ENCODE peak calls at places on chromosomes 3 and 15, in four cellular contexts. E, M, V and A are unnamed samples.
A peak's percentile ranks its signal among the peaks of the same experiment; 100 is the strongest.

GRCh38 chr15:85788796-85789495 is 5.8 kb downstream of the KLHL25 start:
- DNase-seq in E (peak; percentile 26), M (no peak), V (no peak), A (no peak)

GRCh38 chr15:68210821-68211655 is 5.9 kb upstream of the CALML4 start:
- DNase-seq in E (peak; percentile 88), M (peak; percentile 85), V (peak; percentile 61), A (peak; percentile 64)

GRCh38 chr3:152156880-152157279 is 111.8 kb upstream of the MBNL1 start:
- DNase-seq in E (no peak), M (no peak), V (peak; percentile 42), A (no peak)

GRCh38 chr3:50502584-50503423 is 630 bp downstream of the CACNA2D2 start:
- DNase-seq in E (no peak), M (peak; percentile 47), V (no peak), A (peak; percentile 23)

GRCh38 chr3:49718419-49719213 is 868 bp downstream of the AMIGO3 start:
- DNase-seq in E (peak; percentile 18), M (peak; percentile 35), V (no peak), A (peak; percentile 35)

GRCh38 chr3:195009607-195010006 is 261.4 kb downstream of the XXYLT1 start:
- DNase-seq in E (no peak), M (no peak), V (no peak), A (no peak)

GRCh38 chr3:157417247-157417646 is 19.4 kb upstream of the PTX3 start:
- DNase-seq in E (no peak), M (no peak), V (no peak), A (no peak)

GRCh38 chr15:27339138-27339537 is 368.2 kb downstream of the GABRG3 start:
- DNase-seq in E (no peak), M (no peak), V (no peak), A (no peak)

GRCh38 chr3:43288366-43288765 is 2.0 kb downstream of the SNRK start:
- DNase-seq in E (no peak), M (no peak), V (peak; percentile 47), A (no peak)

GRCh38 chr15:73688455-73688854 is 4.3 kb downstream of the CD276 start:
- DNase-seq in E (no peak), M (no peak), V (no peak), A (no peak)

GRCh38 chr3:49454457-49454856 is 15.6 kb upstream of the DAG1 start:
- DNase-seq in E (no peak), M (no peak), V (peak; percentile 41), A (peak; percentile 36)

GRCh38 chr3:190811775-190812480 is 50.6 kb downstream of the GMNC start:
- DNase-seq in E (peak; percentile 19), M (peak; percentile 57), V (peak; percentile 69), A (peak; percentile 23)

GRCh38 chr3:32725721-32726120 is 40.7 kb downstream of the CNOT10 start:
- DNase-seq in E (no peak), M (no peak), V (no peak), A (no peak)

GRCh38 chr3:68334547-68334946 is 597.8 kb downstream of the TAFA4 start:
- DNase-seq in E (no peak), M (no peak), V (no peak), A (no peak)

GRCh38 chr15:33242669-33243191 is 48.2 kb upstream of the FMN1 start:
- DNase-seq in E (no peak), M (peak; percentile 15), V (peak; percentile 11), A (no peak)

GRCh38 chr15:74781673-74782595 is at the start of gene CSK:
- DNase-seq in E (peak; percentile 71), M (peak; percentile 85), V (peak; percentile 87), A (peak; percentile 76)

GRCh38 chr3:107369791-107370190 is 7.4 kb upstream of the CCDC54 start:
- DNase-seq in E (no peak), M (no peak), V (no peak), A (no peak)

GRCh38 chr3:138440137-138440536 is 5.7 kb downstream of the ESYT3 start:
- DNase-seq in E (no peak), M (no peak), V (no peak), A (no peak)

GRCh38 chr3:24387000-24387399 is 107.7 kb downstream of the THRB start:
- DNase-seq in E (no peak), M (no peak), V (no peak), A (no peak)

GRCh38 chr3:144777941-144778340 is 806.3 kb downstream of the DIPK2A start:
- DNase-seq in E (no peak), M (no peak), V (no peak), A (no peak)

GRCh38 chr15:32747886-32748285 is 30.1 kb downstream of the GREM1 start:
- DNase-seq in E (no peak), M (no peak), V (no peak), A (no peak)

GRCh38 chr3:133401374-133402135 is 1.7 kb downstream of the BFSP2 start:
- DNase-seq in E (peak; percentile 72), M (no peak), V (no peak), A (no peak)

GRCh38 chr15:81091889-81092558 is 42.0 kb upstream of the CFAP161 start:
- DNase-seq in E (no peak), M (no peak), V (no peak), A (no peak)

GRCh38 chr3:159804726-159805410 is 183.8 kb upstream of the IL12A start:
- DNase-seq in E (peak; percentile 65), M (peak; percentile 65), V (peak; percentile 76), A (peak; percentile 51)
- TF ChIP-seq CTCF in E (peak; percentile 85), M (peak; percentile 63), V (peak; percentile 92), A (peak; percentile 58)

GRCh38 chr3:70526966-70527515 is 214.6 kb upstream of the MDFIC2 start:
- DNase-seq in E (no peak), M (no peak), V (no peak), A (no peak)

GRCh38 chr3:70531838-70532489 is 219.5 kb upstream of the MDFIC2 start:
- DNase-seq in E (no peak), M (no peak), V (no peak), A (no peak)

GRCh38 chr3:70532806-70533205 is 220.4 kb upstream of the MDFIC2 start:
- DNase-seq in E (no peak), M (no peak), V (no peak), A (no peak)

DNA sequence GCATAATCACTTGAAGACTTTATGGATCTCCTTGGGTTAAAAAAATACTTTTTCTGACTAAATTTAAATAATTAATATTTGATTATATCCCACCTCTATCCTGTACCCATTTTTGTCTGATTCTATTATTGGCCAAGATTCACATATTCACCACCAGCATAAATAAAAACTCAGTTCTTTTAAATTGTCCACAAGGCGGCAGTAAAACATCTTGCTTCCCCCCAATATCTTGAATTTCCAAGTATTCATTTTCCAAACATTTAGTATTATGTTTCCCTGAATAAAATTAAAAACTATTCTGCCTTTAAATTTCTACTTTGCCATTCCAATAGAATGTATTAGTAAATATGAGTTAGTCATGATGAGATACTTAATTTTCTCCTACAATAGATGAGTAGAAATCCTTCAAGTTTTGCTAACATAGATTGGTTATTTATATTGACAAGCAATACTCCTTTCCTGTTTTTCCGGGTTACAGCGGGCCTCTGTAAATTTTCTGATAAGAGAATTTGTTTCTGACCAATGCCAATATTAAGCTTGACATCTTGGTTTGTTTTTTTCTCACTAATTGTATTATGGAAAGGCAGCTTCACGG is 218.7 kb upstream of the MDFIC2 start:
- DNase-seq in E (no peak), M (no peak), V (peak; percentile 2), A (no peak)
- TF ChIP-seq CTCF in E (peak; percentile 66), M (peak; percentile 70), V (peak; percentile 24), A (peak; percentile 62)

DNA sequence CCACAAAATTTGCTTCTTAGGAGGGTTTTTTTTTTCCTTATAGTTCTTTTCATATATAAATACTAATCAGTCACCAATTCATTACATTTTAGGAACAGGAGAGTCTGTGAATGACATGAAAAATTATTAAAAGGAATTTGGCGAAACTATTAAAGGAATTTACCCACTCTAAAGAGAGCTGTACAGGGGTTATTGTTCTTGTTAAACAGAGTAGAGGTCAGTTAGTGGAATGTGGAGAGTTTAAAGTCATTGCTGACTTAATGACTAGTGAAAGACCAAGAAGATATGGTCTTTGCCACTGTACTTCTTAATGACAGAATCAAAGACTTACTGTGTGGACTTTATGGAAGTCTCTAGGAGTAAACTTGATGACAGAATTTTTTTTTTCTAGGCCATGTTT is 333.6 kb upstream of the C2CD4B start:
- DNase-seq in E (no peak), M (no peak), V (no peak), A (no peak)
- TF ChIP-seq CTCF in E (no peak), M (no peak), V (no peak), A (no peak)

GRCh38 chr3:185979721-185980121 is 41.9 kb upstream of the TRA2B start:
- DNase-seq in E (no peak), M (peak; percentile 42), V (no peak), A (no peak)

GRCh38 chr3:185976100-185976499 is 38.3 kb upstream of the TRA2B start:
- DNase-seq in E (no peak), M (no peak), V (no peak), A (no peak)

GRCh38 chr3:185976977-185977678 is 39.3 kb upstream of the TRA2B start:
- DNase-seq in E (peak; percentile 75), M (peak; percentile 85), V (peak; percentile 85), A (peak; percentile 96)

GRCh38 chr3:185978516-185978915 is 40.7 kb upstream of the TRA2B start:
- DNase-seq in E (peak; percentile 51), M (no peak), V (no peak), A (no peak)

GRCh38 chr3:185977679-185978040 is 39.8 kb upstream of the TRA2B start:
- DNase-seq in E (no peak), M (no peak), V (no peak), A (no peak)
- TF ChIP-seq CTCF in E (no peak), M (peak; percentile 35), V (no peak), A (no peak)

DNA sequence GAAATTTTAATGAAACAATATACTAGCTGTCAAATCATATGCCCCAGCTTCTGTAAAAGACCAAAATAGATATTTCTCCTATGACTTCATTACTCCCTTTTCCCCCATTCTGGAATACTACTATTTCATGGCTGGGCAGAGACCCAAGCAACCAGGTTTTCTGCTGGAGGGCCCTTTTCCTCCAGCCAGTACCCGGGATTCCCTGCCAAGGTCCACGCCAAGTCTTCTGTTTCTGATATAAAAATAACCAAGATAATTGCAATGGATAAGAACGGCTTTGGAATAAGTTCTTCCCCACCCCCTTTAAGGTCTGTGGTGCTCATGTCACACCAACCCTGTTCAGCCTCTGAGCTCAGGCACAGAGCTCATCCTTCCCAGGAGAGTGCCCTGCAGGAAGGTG is 17.2 kb upstream of the NMNAT3 start:
- DNase-seq in E (peak; percentile 31), M (no peak), V (no peak), A (no peak)
- TF ChIP-seq CTCF in E (no peak), M (no peak), V (no peak), A (no peak)

DNA sequence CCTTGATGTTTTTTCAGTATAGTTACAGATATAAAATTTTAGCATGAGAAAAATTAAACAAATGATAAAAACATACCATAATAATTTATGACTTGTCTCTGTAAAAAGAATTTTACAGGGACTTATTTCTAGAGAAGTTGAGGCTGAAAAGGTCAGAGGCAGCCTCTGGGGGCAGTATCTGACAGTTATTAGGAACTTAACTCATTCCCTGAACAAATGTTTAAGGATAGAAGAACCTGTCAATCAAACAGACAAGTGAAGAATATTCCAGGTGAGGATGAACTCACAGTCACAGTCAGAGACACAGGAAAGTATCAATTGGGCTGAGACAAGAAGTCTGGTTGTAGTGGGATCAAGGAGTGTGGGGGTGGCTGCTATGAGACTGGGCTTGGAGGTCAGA is 7.3 kb downstream of the MYLK start:
- DNase-seq in E (no peak), M (no peak), V (no peak), A (no peak)
- TF ChIP-seq CTCF in E (no peak), M (no peak), V (peak; percentile 24), A (no peak)